ENCODE peak calls at places on chromosomes 7 and 10, in ten cellular contexts. O, L, N, K, G, H, B, W, I and X are unnamed samples.

GRCh38 chr10:49500420-49500819 is 38.5 kb downstream of the ERCC6 start:
- DNase-seq in K (no peak), I (no peak), H (no peak), O (no peak), W (no peak), B (no peak), N (no peak), G (no peak), L (no peak), X (no peak)

GRCh38 chr7:106704000-106704840 is 43.3 kb upstream of the CCDC71L start:
- DNase-seq in G (no peak), L (no peak), W (no peak), O (no peak), K (no peak), B (no peak), I (no peak), N (peak), H (no peak), X (no peak)

GRCh38 chr7:101226686-101227085 is 8.7 kb downstream of the ZNHIT1 start:
- DNase-seq in G (no peak), B (no peak), N (no peak), L (no peak), O (no peak), I (no peak), K (no peak), W (no peak), H (no peak), X (no peak)

GRCh38 chr7:6163402-6163801 is 109.0 kb downstream of the CYTH3 start:
- DNase-seq in B (peak), H (no peak), G (no peak), O (no peak), W (no peak), K (no peak), N (no peak), L (no peak), I (no peak), X (no peak)

GRCh38 chr7:150357277-150357676 is 11.3 kb upstream of the REPIN1 start:
- DNase-seq in H (no peak), B (no peak), O (no peak), W (no peak), K (peak), G (peak), L (peak), I (peak), N (peak), X (no peak)

GRCh38 chr7:145289384-145289783 is 453.5 kb upstream of the TPK1 start:
- DNase-seq in W (no peak), N (no peak), O (no peak), G (no peak), B (no peak), I (no peak), K (no peak), L (no peak), H (no peak), X (no peak)

GRCh38 chr7:78379148-78379547 is 580.6 kb downstream of the PHTF2 start:
- DNase-seq in K (no peak), W (peak), N (no peak), I (no peak), B (no peak), L (no peak), O (no peak), H (no peak), G (no peak), X (peak)

GRCh38 chr10:86974484-86974883 is 6.2 kb downstream of the ADIRF start:
- DNase-seq in G (no peak), W (no peak), N (no peak), I (no peak), L (no peak), O (no peak), B (no peak), H (no peak), K (no peak), X (no peak)

GRCh38 chr7:47596502-47597202 is 14.7 kb upstream of the TNS3 start:
- DNase-seq in K (no peak), G (no peak), B (no peak), L (no peak), H (no peak), N (no peak), O (no peak), W (no peak), I (no peak), X (no peak)

GRCh38 chr7:99733448-99733847 is 1.5 kb downstream of the CYP3A7 start:
- DNase-seq in K (no peak), L (no peak), H (no peak), O (no peak), I (peak), G (no peak), B (no peak), W (no peak), N (peak), X (no peak)

GRCh38 chr10:53918755-53919154 is 882.3 kb downstream of the PCDH15 start:
- DNase-seq in K (no peak), I (no peak), N (no peak), G (no peak), L (no peak), O (no peak), B (no peak), W (no peak), H (no peak), X (no peak)

GRCh38 chr10:8058274-8059111 is 4.0 kb downstream of the GATA3 start:
- DNase-seq in G (no peak), B (no peak), L (no peak), N (no peak), I (no peak), W (no peak), K (no peak), H (no peak), O (no peak), X (no peak)

GRCh38 chr10:13724484-13724883 is 137.7 kb downstream of the PRPF18 start:
- DNase-seq in I (no peak), K (no peak), W (peak), N (no peak), O (peak), B (no peak), L (no peak), H (no peak), G (no peak), X (peak)

GRCh38 chr10:21525367-21526183 is at the start of gene SKIDA1:
- DNase-seq in I (peak), W (peak), B (peak), O (peak), G (peak), N (peak), K (peak), L (peak), H (peak), X (peak)

GRCh38 chr10:8830876-8831275 is 776.4 kb downstream of the GATA3 start:
- DNase-seq in K (no peak), B (no peak), I (no peak), G (no peak), W (no peak), N (no peak), H (no peak), L (no peak), O (no peak), X (no peak)

GRCh38 chr7:101633516-101633915 is 4.4 kb upstream of the MYL10 start:
- DNase-seq in W (no peak), N (no peak), L (no peak), O (peak), G (no peak), I (no peak), K (no peak), H (no peak), B (no peak), X (no peak)

GRCh38 chr10:63414481-63415260 is 51.1 kb downstream of the JMJD1C start:
- DNase-seq in I (no peak), H (no peak), B (no peak), N (no peak), W (no peak), G (no peak), K (no peak), O (no peak), L (no peak), X (peak)

GRCh38 chr7:85074016-85074415 is 112.8 kb downstream of the SEMA3D start:
- DNase-seq in B (no peak), G (no peak), L (no peak), H (no peak), N (no peak), O (no peak), I (no peak), W (no peak), K (no peak), X (no peak)

GRCh38 chr10:96319754-96320514 is 15.7 kb downstream of the DNTT start:
- DNase-seq in N (no peak), I (no peak), O (no peak), L (no peak), H (no peak), G (no peak), W (no peak), B (no peak), K (no peak), X (no peak)

GRCh38 chr7:81470084-81470723 is 299.6 kb downstream of the HGF start:
- DNase-seq in H (no peak), G (peak), K (no peak), B (peak), I (no peak), W (no peak), N (peak), O (peak), L (no peak), X (peak)

GRCh38 chr10:32501906-32502305 is 56.0 kb downstream of the CCDC7 start:
- DNase-seq in W (no peak), O (no peak), L (no peak), I (no peak), N (no peak), K (no peak), G (no peak), B (no peak), H (no peak), X (no peak)

GRCh38 chr7:75567948-75568595 is 76.0 kb downstream of the SPDYE5 start:
- DNase-seq in B (no peak), K (no peak), H (no peak), W (no peak), G (no peak), L (no peak), I (no peak), O (no peak), N (no peak), X (no peak)

GRCh38 chr7:44727346-44728262 is 21.0 kb upstream of the ZMIZ2 start:
- DNase-seq in G (no peak), B (no peak), H (no peak), I (no peak), O (no peak), L (no peak), W (peak), N (no peak), K (no peak), X (no peak)

GRCh38 chr7:84194484-84195260 is at the start of gene SEMA3A:
- DNase-seq in W (no peak), K (no peak), B (no peak), I (peak), H (no peak), N (peak), G (peak), O (no peak), L (no peak), X (peak)

GRCh38 chr7:87574630-87575029 is 26.1 kb downstream of the ABCB1 start:
- DNase-seq in I (no peak), G (no peak), N (no peak), H (no peak), B (no peak), W (peak), O (no peak), K (no peak), L (no peak), X (peak)

GRCh38 chr10:86362566-86363183 is 3.9 kb downstream of the GRID1 start:
- DNase-seq in W (no peak), O (no peak), K (no peak), H (no peak), N (no peak), B (no peak), G (no peak), L (no peak), I (no peak), X (no peak)

GRCh38 chr7:6252748-6253147 is 19.7 kb downstream of the CYTH3 start:
- DNase-seq in O (no peak), W (no peak), G (no peak), B (no peak), H (no peak), L (no peak), K (no peak), I (no peak), N (no peak), X (no peak)

GRCh38 chr10:44343836-44344235 is 41.1 kb downstream of the CXCL12 start:
- DNase-seq in W (no peak), L (no peak), G (no peak), H (no peak), K (no peak), I (no peak), O (no peak), B (no peak), N (no peak), X (no peak)

GRCh38 chr10:78331391-78331922 is 297.8 kb downstream of the RPS24 start:
- DNase-seq in W (peak), H (no peak), I (no peak), K (no peak), N (no peak), O (no peak), L (no peak), G (no peak), B (peak), X (no peak)

GRCh38 chr10:59177031-59177861 is 803 bp downstream of the PHYHIPL start:
- DNase-seq in G (no peak), K (no peak), H (no peak), I (no peak), B (peak), N (peak), O (no peak), L (no peak), W (peak), X (peak)

GRCh38 chr7:107856806-107857540 is 34.0 kb upstream of the DLD start:
- DNase-seq in G (peak), K (no peak), N (peak), W (no peak), B (no peak), H (no peak), O (no peak), L (no peak), I (peak), X (no peak)